ENCODE peak calls at places on chromosomes 2 and 18, in four cellular contexts. A is hepatocyte, T is fibroblast of lung, Y is GM12878. D is an unnamed sample.

GRCh38 chr2:203399031-203399430 is 70.8 kb downstream of the ABI2 start:
- DNase-seq in A (no peak), T (peak), Y (no peak), D (no peak)

GRCh38 chr2:105294844-105295481 is 34.6 kb downstream of the TGFBRAP1 start:
- DNase-seq in A (peak), T (peak), Y (no peak), D (peak)

GRCh38 chr2:211367711-211368110 is 811.3 kb downstream of the CPS1 start:
- DNase-seq in A (no peak), T (peak), Y (peak), D (no peak)

GRCh38 chr2:45681675-45682074 is 30.2 kb downstream of the PRKCE start:
- DNase-seq in A (peak), T (peak), Y (no peak), D (no peak)

GRCh38 chr2:29130295-29130694 is 15.1 kb downstream of the CLIP4 start:
- DNase-seq in A (peak), T (peak), Y (no peak), D (no peak)

GRCh38 chr2:120323214-120323613 is 22.7 kb upstream of the INHBB start:
- DNase-seq in A (no peak), T (peak), Y (no peak), D (no peak)

GRCh38 chr2:220226076-220226475 is 598.6 kb downstream of the SLC4A3 start:
- DNase-seq in A (no peak), T (peak), Y (no peak), D (no peak)

GRCh38 chr2:166357068-166357949 is 18.4 kb downstream of the SCN9A start:
- DNase-seq in A (no peak), T (no peak), Y (no peak), D (no peak)

GRCh38 chr2:177229448-177230242 is 17.1 kb downstream of the HNRNPA3 start:
- DNase-seq in A (no peak), T (no peak), Y (no peak), D (no peak)

GRCh38 chr2:223549215-223549614 is 52.9 kb downstream of the SCG2 start:
- DNase-seq in A (peak), T (peak), Y (no peak), D (no peak)

GRCh38 chr2:68167186-68167585 is 9.5 kb downstream of the PNO1 start:
- DNase-seq in A (no peak), T (no peak), Y (no peak), D (no peak)

GRCh38 chr18:43935051-43935412 is 657.7 kb upstream of the SYT4 start:
- DNase-seq in A (peak), T (peak), Y (no peak), D (no peak)

GRCh38 chr2:121045245-121045644 is 239.8 kb downstream of the TFCP2L1 start:
- DNase-seq in A (no peak), T (no peak), Y (no peak), D (no peak)

GRCh38 chr2:132424526-132425121 is 8.0 kb downstream of the GPR39 start:
- DNase-seq in A (peak), T (peak), Y (no peak), D (no peak)

GRCh38 chr2:29797916-29798315 is 123.5 kb downstream of the ALK start:
- DNase-seq in A (no peak), T (no peak), Y (no peak), D (no peak)

GRCh38 chr2:127608061-127609011 is 37.6 kb upstream of the GPR17 start:
- DNase-seq in A (peak), T (no peak), Y (no peak), D (peak)

GRCh38 chr2:63790491-63790890 is 51.2 kb upstream of the UGP2 start:
- DNase-seq in A (no peak), T (peak), Y (no peak), D (no peak)

GRCh38 chr2:127675335-127676261 is at the start of gene LIMS2:
- DNase-seq in A (peak), T (peak), Y (no peak), D (no peak)

GRCh38 chr2:194383404-194383803 is 1273.6 kb upstream of the SLC39A10 start:
- DNase-seq in A (no peak), T (no peak), Y (no peak), D (peak)

GRCh38 chr18:4908239-4908638 is 288.8 kb downstream of the AKAIN1 start:
- DNase-seq in A (no peak), T (no peak), Y (no peak), D (no peak)

GRCh38 chr2:12169060-12169406 is 422.6 kb downstream of the LPIN1 start:
- DNase-seq in A (no peak), T (peak), Y (no peak), D (no peak)

GRCh38 chr18:9102391-9103216 is at the start of gene NDUFV2:
- DNase-seq in A (peak), T (peak), Y (peak), D (peak)

GRCh38 chr2:29053223-29053622 is 21.1 kb downstream of the PCARE start:
- DNase-seq in A (no peak), T (no peak), Y (no peak), D (no peak)

GRCh38 chr2:71605781-71606241 is 152.4 kb downstream of the DYSF start:
- DNase-seq in A (no peak), T (no peak), Y (no peak), D (no peak)

GRCh38 chr2:162840598-162841246 is 2.2 kb upstream of the KCNH7 start:
- DNase-seq in A (peak), T (peak), Y (peak), D (peak)

GRCh38 chr2:105798595-105798994 is 53.9 kb downstream of the NCK2 start:
- DNase-seq in A (no peak), T (no peak), Y (no peak), D (peak)

GRCh38 chr2:46002507-46002883 is 294.7 kb upstream of the EPAS1 start:
- DNase-seq in A (peak), T (peak), Y (no peak), D (no peak)

GRCh38 chr2:112634153-112634873 is 11.4 kb upstream of the SLC20A1 start:
- DNase-seq in A (peak), T (no peak), Y (no peak), D (no peak)

GRCh38 chr2:183037660-183038340 is 457 bp downstream of the NCKAP1 start:
- DNase-seq in A (peak), T (peak), Y (no peak), D (no peak)

GRCh38 chr2:130342533-130343275 is at the start of gene IMP4:
- DNase-seq in A (peak), T (peak), Y (peak), D (peak)

GRCh38 chr2:111617804-111618576 is 266.0 kb downstream of the ANAPC1 start:
- DNase-seq in A (no peak), T (no peak), Y (no peak), D (no peak)

DNA sequence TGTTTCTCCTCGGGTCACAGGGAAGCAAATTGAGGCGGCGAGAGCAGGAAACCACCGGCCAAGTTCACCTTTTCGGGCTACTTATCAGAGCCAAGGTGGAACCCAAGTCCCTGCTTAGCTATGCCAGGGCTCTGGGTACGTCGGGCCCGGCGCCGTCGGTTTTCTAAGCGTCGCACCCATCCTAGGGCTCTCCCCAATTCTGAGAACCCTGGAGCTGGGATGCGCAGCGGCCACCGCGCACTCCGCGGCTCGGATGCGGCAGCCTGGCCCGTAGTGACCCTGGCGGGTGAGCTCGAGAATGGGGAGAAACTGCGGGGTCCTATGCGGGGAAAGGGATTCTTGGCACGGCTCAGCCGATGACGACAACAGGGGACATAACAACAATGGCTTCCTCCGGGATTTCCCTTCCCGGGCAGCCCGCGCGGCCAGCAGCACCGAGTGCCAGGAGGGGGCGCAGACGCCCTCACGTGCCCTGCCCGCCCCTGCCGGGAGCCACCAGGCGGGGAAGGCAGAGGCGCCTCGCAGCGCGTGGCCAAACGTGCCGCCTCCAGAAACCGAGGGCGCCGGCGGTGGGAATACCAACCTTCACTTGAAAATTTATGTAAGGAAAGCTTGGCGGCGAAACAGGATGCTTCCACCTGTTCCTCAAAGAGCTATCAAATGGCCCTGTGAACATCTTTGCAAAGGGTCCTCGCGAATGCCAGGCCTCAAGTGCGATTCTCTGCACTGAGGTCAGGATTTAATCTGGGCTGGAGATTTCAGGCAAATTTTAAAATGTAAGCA is 2.1 kb upstream of the SLC30A3 start:
- DNase-seq in A (peak), T (peak), Y (no peak), D (no peak)
- TF ChIP-seq EZH2 in A (peak), T (no peak), Y (no peak), D (no peak)

DNA sequence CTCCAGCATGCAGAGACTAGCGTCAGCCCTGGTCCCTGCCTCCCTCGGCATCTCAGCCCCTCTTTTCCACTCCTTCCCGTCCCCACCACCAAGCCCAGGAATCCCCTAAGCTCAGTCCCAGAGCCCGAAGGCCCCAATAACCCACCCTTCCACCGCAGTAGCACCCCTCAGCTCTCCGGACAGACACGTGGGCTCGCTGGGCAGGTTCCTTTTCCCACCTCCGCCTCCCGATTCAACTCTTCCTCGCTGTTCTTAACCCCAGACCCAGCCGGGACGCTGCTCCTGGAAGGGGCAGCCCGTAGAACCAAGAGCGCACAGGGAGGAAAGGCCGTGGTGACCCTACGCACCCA is 1.4 kb downstream of the IHH start:
- DNase-seq in A (no peak), T (no peak), Y (no peak), D (no peak)
- TF ChIP-seq EZH2 in A (no peak), T (peak), Y (no peak), D (no peak)

DNA sequence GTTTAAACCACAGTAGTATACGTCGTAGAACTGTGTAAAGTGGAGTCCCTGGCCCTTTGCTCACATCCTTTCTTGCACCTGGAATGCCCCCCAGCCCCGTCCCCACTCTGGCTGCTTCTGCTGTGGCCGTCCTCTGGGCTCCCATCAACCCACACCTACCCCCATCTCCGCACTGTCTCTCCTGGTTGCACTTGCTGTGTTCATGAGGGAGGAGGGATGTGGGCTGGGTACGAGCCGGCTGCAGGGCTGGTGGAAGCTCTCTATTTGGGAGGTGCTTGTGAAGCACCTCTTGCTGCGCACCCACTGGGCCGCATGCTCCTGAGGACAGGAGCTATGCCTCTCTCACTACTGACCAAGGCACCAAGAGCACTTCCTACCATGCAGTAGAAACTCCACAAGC is 5.1 kb downstream of the OR6B3 start:
- DNase-seq in A (no peak), T (no peak), Y (no peak), D (no peak)
- TF ChIP-seq EZH2 in A (no peak), T (no peak), Y (no peak), D (no peak)

GRCh38 chr2:176068037-176068832 is 15.5 kb downstream of the EVX2 start:
- DNase-seq in A (no peak), T (no peak), Y (no peak), D (no peak)
- TF ChIP-seq EZH2 in A (peak), T (peak), Y (no peak), D (no peak)

D was measured in DND-41.